ENCODE peak calls at places on chromosomes 13 and 19, in seven cellular contexts. T is lower leg skin, P is body of pancreas, S is spleen, M is stomach, J is H54, A is GM12878. Q is an unnamed sample.

GRCh38 chr13:19836472-19836871 is 27.0 kb downstream of the ZMYM5 start:
- DNase-seq in A (no peak), S (no peak), T (no peak), J (no peak), M (no peak), P (no peak), Q (no peak)

GRCh38 chr13:73962284-73962683 is 171.9 kb downstream of the KLF12 start:
- DNase-seq in J (no peak), T (no peak), M (no peak), S (no peak), A (no peak), P (no peak), Q (no peak)

GRCh38 chr13:31119966-31120733 is 41.6 kb downstream of the HSPH1 start:
- DNase-seq in T (peak; percentile 7), P (no peak), A (no peak), M (no peak), S (no peak), J (no peak), Q (no peak)

GRCh38 chr19:18415177-18415867 is 3.9 kb upstream of the SSBP4 start:
- DNase-seq in T (peak; percentile 53), M (no peak), S (peak; percentile 85), J (no peak), P (no peak), A (no peak), Q (peak; percentile 89)

GRCh38 chr13:33006646-33007045 is 9.6 kb upstream of the KL start:
- DNase-seq in S (no peak), P (no peak), J (no peak), T (no peak), A (no peak), M (no peak), Q (no peak)

GRCh38 chr19:18562086-18562485 is 4.4 kb downstream of the KXD1 start:
- DNase-seq in P (no peak), M (no peak), J (no peak), A (no peak), T (no peak), S (no peak), Q (no peak)

GRCh38 chr13:112730157-112730671 is 40.4 kb downstream of the ATP11A start:
- DNase-seq in P (no peak), T (no peak), J (no peak), M (peak; percentile 15), A (no peak), S (peak; percentile 54), Q (no peak)

GRCh38 chr13:36549126-36549702 is 116.9 kb downstream of the CCNA1 start:
- DNase-seq in T (no peak), P (no peak), S (no peak), M (no peak), J (no peak), A (no peak), Q (no peak)

GRCh38 chr19:6236310-6237291 is 43.2 kb downstream of the MLLT1 start:
- DNase-seq in M (peak; percentile 99), S (peak; percentile 67), P (peak; percentile 92), T (peak; percentile 63), A (no peak), J (no peak), Q (no peak)

GRCh38 chr13:90690458-90691063 is 656.9 kb upstream of the MIR17HG start:
- DNase-seq in A (no peak), J (no peak), M (no peak), P (no peak), S (no peak), T (no peak), Q (no peak)

GRCh38 chr19:38740932-38741331 is 3.3 kb downstream of the CAPN12 start:
- DNase-seq in A (no peak), J (no peak), P (no peak), M (no peak), S (no peak), T (no peak), Q (no peak)

GRCh38 chr19:796692-797527 is at the start of gene PTBP1:
- DNase-seq in T (peak; percentile 100), A (peak; percentile 100), S (peak; percentile 100), M (peak; percentile 100), P (peak; percentile 100), J (peak; percentile 98), Q (peak; percentile 100)

GRCh38 chr19:797528-798414 is 519 bp downstream of the PTBP1 start:
- DNase-seq in S (peak; percentile 96), T (peak; percentile 79), A (peak; percentile 32), M (peak; percentile 93), J (peak; percentile 87), P (peak; percentile 92), Q (peak; percentile 91)

GRCh38 chr19:799076-799881 is 2.0 kb downstream of the PTBP1 start:
- DNase-seq in M (no peak), P (no peak), S (no peak), T (no peak), J (no peak), A (no peak), Q (no peak)

GRCh38 chr19:800360-801029 is 3.2 kb downstream of the PTBP1 start:
- DNase-seq in M (peak; percentile 69), S (no peak), P (peak; percentile 68), J (no peak), A (no peak), T (no peak), Q (no peak)

GRCh38 chr19:798415-799075 is 1.3 kb downstream of the PTBP1 start:
- DNase-seq in A (no peak), P (peak; percentile 58), S (peak; percentile 88), J (no peak), M (no peak), T (no peak), Q (no peak)
- TF ChIP-seq POLR2A in A (no peak), P (no peak), S (no peak), J (no peak), M (no peak), T (no peak), Q (no peak)

GRCh38 chr19:42081584-42082258 is 5.8 kb downstream of the ZNF574 start:
- DNase-seq in J (peak; percentile 67), P (no peak), M (no peak), S (no peak), A (no peak), T (no peak), Q (no peak)
- TF ChIP-seq POLR2A in J (no peak), P (no peak), M (no peak), S (no peak), A (peak; percentile 12), T (no peak), Q (no peak)

DNA sequence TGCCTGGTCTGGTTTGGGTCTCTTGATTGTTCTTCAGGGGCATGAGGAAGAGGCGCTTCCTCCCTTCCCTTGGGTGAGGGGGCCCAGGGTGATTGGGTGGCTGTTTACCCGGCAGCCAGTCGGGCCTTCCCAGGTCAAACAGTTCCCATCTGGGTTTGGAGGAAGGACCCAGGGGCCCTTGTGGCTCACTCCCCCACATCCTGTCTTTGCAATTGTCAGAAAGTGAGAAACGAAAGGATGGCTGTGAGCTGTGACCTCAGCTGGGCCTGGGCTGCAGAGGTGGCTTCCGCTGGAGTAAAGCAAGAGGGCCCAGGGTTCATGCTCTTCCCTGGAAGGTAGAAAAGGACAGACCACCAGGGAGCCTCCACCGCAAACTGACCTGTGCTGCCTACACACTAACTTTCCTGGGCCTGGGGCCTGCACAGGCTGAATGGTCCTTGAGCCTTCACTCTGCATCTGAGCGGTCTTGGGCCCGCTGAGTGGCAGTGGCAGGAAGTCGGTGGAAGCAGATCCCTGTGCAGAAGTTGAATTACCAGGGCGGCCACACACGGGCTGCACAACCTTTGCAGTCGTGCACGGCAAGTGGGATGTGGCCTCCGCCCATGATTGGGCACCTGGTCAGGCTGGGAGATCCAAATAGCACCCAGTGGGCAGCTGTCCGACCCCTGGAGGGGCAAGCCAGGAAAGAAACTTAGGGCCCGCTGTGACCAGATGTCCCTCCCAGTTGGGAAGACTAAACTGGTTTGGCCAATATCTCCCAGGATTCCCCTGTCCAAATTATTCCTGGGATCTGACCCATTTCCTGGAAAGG is 5.3 kb upstream of the CD79A start:
- DNase-seq in P (no peak), A (peak; percentile 80), S (peak; percentile 90), J (no peak), M (no peak), T (no peak), Q (no peak)
- TF ChIP-seq POLR2A in P (no peak), A (peak; percentile 91), S (no peak), J (no peak), M (no peak), T (no peak), Q (no peak)

GRCh38 chr19:57191141-57192063 is at the start of gene ZNF264:
- DNase-seq in S (peak; percentile 96), T (peak; percentile 87), M (peak; percentile 92), P (peak; percentile 89), J (peak; percentile 96), A (peak; percentile 49), Q (peak; percentile 93)
- TF ChIP-seq POLR2A in S (no peak), T (no peak), M (no peak), P (peak; percentile 21), J (peak; percentile 70), A (peak; percentile 89), Q (no peak)

GRCh38 chr13:55569514-55569913 is 1571.2 kb upstream of the PRR20A start:
- DNase-seq in T (no peak), J (no peak), M (no peak), A (no peak), S (no peak), P (no peak), Q (no peak)

GRCh38 chr13:55566779-55567178 is 1573.9 kb upstream of the PRR20A start:
- DNase-seq in A (no peak), M (no peak), J (no peak), T (no peak), S (no peak), P (no peak), Q (no peak)

GRCh38 chr13:55566334-55566733 is 1574.4 kb upstream of the PRR20A start:
- DNase-seq in P (no peak), S (no peak), A (no peak), M (no peak), J (no peak), T (no peak), Q (no peak)

GRCh38 chr13:55569082-55569481 is 1571.6 kb upstream of the PRR20A start:
- DNase-seq in J (no peak), S (no peak), T (no peak), P (no peak), A (no peak), M (no peak), Q (no peak)

DNA sequence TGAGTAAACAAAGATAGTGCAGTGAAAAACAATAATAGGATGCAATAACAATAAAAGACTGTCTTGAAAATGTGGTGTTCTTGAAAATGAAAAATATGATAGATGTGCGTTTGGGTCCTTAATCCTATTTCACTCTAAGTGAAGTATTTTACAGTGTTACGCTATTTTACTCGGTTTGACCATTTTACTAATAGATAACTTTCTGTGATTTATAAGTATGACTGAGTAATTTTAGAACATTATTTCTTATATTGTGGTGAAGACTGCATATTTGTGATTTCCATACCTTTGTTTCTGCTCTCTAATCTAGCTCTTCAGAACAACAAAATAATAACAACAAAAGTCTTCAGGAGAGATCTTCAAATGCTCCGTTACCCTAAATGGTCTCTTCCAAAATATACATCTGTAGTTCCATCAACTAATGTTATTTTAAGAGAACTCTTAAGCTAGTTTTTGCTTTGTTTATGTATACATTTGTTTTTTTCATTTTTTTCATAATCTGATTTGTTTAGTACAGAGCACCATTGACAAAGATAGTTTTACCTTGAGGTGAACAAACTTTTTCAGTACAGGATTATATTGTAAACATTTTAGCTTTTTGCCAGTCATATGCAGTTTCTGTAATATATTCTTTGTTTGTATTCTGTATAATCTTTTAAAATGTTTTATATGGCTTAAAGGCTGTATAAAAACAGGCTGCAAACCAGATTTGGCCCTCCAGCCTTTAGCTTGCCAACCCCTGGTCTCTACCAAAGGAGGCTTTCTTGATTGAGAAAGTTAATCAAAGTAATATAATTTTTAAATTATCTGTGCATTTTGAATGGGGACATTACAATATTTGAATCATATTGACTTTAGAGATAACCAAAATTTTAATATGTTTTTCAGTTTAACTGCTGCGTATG is 1572.7 kb upstream of the PRR20A start:
- DNase-seq in T (no peak), A (no peak), M (no peak), J (no peak), P (no peak), S (no peak), Q (no peak)
- TF ChIP-seq POLR2A in T (no peak), A (no peak), M (no peak), J (no peak), P (no peak), S (no peak), Q (no peak)